ENCODE peak calls at places on chromosomes 16 and 17, in seven cellular contexts. Z is stimulated activated CD8-positive, alpha-beta memory T cell treated with anti-CD3 and anti-CD28 coated beads, Interleukin-12 subunit alpha, Interleukin-12 subunit beta, amount 100 ng/mL, for 4 hours; R is bronchial epithelial cell; Q is NCI-H345; H is upper lobe of right lung; K is stimulated activated CD4-positive, alpha-beta T cell treated with anti-CD3 and anti-CD28 coated beads, TNF-alpha, amount 100 ng/mL, for 48 hours; B is smooth muscle cell of the brain vasculature. D is an unnamed sample.

GRCh38 chr17:75521290-75521689 is 4.2 kb upstream of the LLGL2 start:
- DNase-seq in Z (no peak), R (no peak), Q (no peak), H (peak), K (no peak), B (no peak), D (no peak)

GRCh38 chr17:5272313-5272712 is 9.8 kb upstream of the RABEP1 start:
- DNase-seq in Z (no peak), R (peak), Q (no peak), H (peak), K (peak), B (no peak), D (no peak)

GRCh38 chr16:79360267-79360666 is 240.3 kb downstream of the MAF start:
- DNase-seq in Z (no peak), R (peak), Q (no peak), H (no peak), K (no peak), B (no peak), D (no peak)

GRCh38 chr16:63461248-63461841 is 1425.1 kb upstream of the CDH8 start:
- DNase-seq in Z (no peak), R (peak), Q (peak), H (no peak), K (no peak), B (peak), D (peak)

GRCh38 chr17:8420041-8420934 is 15.4 kb upstream of the NDEL1 start:
- DNase-seq in Z (no peak), R (peak), Q (no peak), H (peak), K (no peak), B (peak), D (no peak)

GRCh38 chr16:3094289-3095027 is 4.6 kb downstream of the ZSCAN10 start:
- DNase-seq in Z (no peak), R (peak), Q (peak), H (no peak), K (no peak), B (no peak), D (no peak)

GRCh38 chr17:2937331-2938003 is 125.9 kb downstream of the OR1D5 start:
- DNase-seq in Z (no peak), R (no peak), Q (no peak), H (no peak), K (no peak), B (no peak), D (no peak)

GRCh38 chr17:8117980-8118768 is at the start of gene ALOXE3:
- DNase-seq in Z (no peak), R (peak), Q (peak), H (no peak), K (no peak), B (no peak), D (no peak)

GRCh38 chr16:17227278-17227677 is 243.5 kb downstream of the XYLT1 start:
- DNase-seq in Z (no peak), R (peak), Q (no peak), H (no peak), K (no peak), B (no peak), D (no peak)

GRCh38 chr16:46638947-46639925 is 18.1 kb upstream of the SHCBP1 start:
- DNase-seq in Z (no peak), R (peak), Q (no peak), H (no peak), K (no peak), B (no peak), D (no peak)

GRCh38 chr17:61065263-61065773 is 334.3 kb upstream of the TBX2 start:
- DNase-seq in Z (no peak), R (no peak), Q (no peak), H (no peak), K (no peak), B (no peak), D (no peak)

GRCh38 chr16:50215680-50216079 is 50.7 kb upstream of the ADCY7 start:
- DNase-seq in Z (no peak), R (no peak), Q (no peak), H (no peak), K (no peak), B (no peak), D (no peak)

GRCh38 chr17:70074991-70075390 is at the start of gene KCNJ16:
- DNase-seq in Z (no peak), R (peak), Q (peak), H (no peak), K (no peak), B (no peak), D (peak)

GRCh38 chr17:62140376-62140775 is 75.3 kb upstream of the MED13 start:
- DNase-seq in Z (no peak), R (no peak), Q (no peak), H (no peak), K (no peak), B (no peak), D (no peak)

GRCh38 chr17:66508896-66509843 is 206.8 kb downstream of the PRKCA start:
- DNase-seq in Z (no peak), R (peak), Q (no peak), H (peak), K (peak), B (no peak), D (peak)

GRCh38 chr16:3131755-3132377 is 3.0 kb upstream of the ZNF213 start:
- DNase-seq in Z (no peak), R (peak), Q (peak), H (peak), K (peak), B (no peak), D (no peak)

GRCh38 chr16:1101133-1101532 is 5.1 kb upstream of the C1QTNF8 start:
- DNase-seq in Z (no peak), R (no peak), Q (peak), H (no peak), K (no peak), B (no peak), D (peak)

GRCh38 chr17:7393613-7394451 is 493 bp downstream of the PLSCR3 start:
- DNase-seq in Z (no peak), R (peak), Q (peak), H (no peak), K (peak), B (no peak), D (no peak)

GRCh38 chr17:48612456-48612853 is 1.6 kb upstream of the HOXB7 start:
- DNase-seq in Z (no peak), R (no peak), Q (peak), H (no peak), K (no peak), B (no peak), D (no peak)

GRCh38 chr16:11824362-11824761 is 27.0 kb downstream of the RSL1D1 start:
- DNase-seq in Z (no peak), R (no peak), Q (no peak), H (peak), K (no peak), B (no peak), D (no peak)

GRCh38 chr17:64326420-64327054 is 63.5 kb upstream of the TEX2 start:
- DNase-seq in Z (no peak), R (peak), Q (no peak), H (peak), K (no peak), B (no peak), D (no peak)

GRCh38 chr16:18937390-18937789 is 11.2 kb upstream of the SMG1 start:
- DNase-seq in Z (no peak), R (no peak), Q (no peak), H (no peak), K (no peak), B (no peak), D (no peak)

GRCh38 chr17:79902146-79902791 is 63.0 kb upstream of the CBX4 start:
- DNase-seq in Z (no peak), R (peak), Q (no peak), H (no peak), K (no peak), B (no peak), D (no peak)

GRCh38 chr17:31691251-31691905 is 167.7 kb downstream of the COPRS start:
- DNase-seq in Z (no peak), R (no peak), Q (no peak), H (no peak), K (no peak), B (no peak), D (no peak)

GRCh38 chr16:67399218-67399733 is 6.0 kb upstream of the TPPP3 start:
- DNase-seq in Z (no peak), R (no peak), Q (no peak), H (peak), K (peak), B (no peak), D (no peak)

GRCh38 chr17:17698869-17699351 is 17.7 kb downstream of the RAI1 start:
- DNase-seq in Z (no peak), R (no peak), Q (no peak), H (no peak), K (no peak), B (no peak), D (no peak)

GRCh38 chr17:30332057-30332542 is 1.8 kb downstream of the TMIGD1 start:
- DNase-seq in Z (no peak), R (peak), Q (no peak), H (no peak), K (no peak), B (no peak), D (no peak)

GRCh38 chr17:382644-383533 is 30.3 kb upstream of the RPH3AL start:
- DNase-seq in Z (no peak), R (no peak), Q (no peak), H (no peak), K (no peak), B (peak), D (no peak)

GRCh38 chr16:70600730-70601129 is 45.6 kb upstream of the IL34 start:
- DNase-seq in Z (no peak), R (no peak), Q (no peak), H (no peak), K (no peak), B (no peak), D (no peak)

D was measured in DMS153.